ENCODE peak calls at places on chromosomes 16 and 17, in seven cellular contexts. L is WERI-Rb-1, E is adrenal gland, C is GM20000, O is stomach, F is vagina, A is omental fat pad. G is an unnamed sample.

GRCh38 chr17:76497979-76498885 is 3.0 kb downstream of the RHBDF2 start:
- DNase-seq in L (peak), E (peak), C (no peak), O (peak), F (no peak), A (no peak), G (no peak)

GRCh38 chr16:77807071-77807470 is 18.7 kb downstream of the VAT1L start:
- DNase-seq in L (no peak), E (no peak), C (no peak), O (no peak), F (no peak), A (no peak), G (no peak)

GRCh38 chr17:38616361-38616760 is 10.6 kb upstream of the SRCIN1 start:
- DNase-seq in L (peak), E (no peak), C (no peak), O (no peak), F (no peak), A (no peak), G (no peak)

GRCh38 chr17:69423450-69423849 is 9.0 kb downstream of the MAP2K6 start:
- DNase-seq in L (no peak), E (no peak), C (no peak), O (no peak), F (no peak), A (no peak), G (peak)

GRCh38 chr16:54291981-54292487 is 5.4 kb upstream of the IRX3 start:
- DNase-seq in L (no peak), E (no peak), C (no peak), O (no peak), F (no peak), A (no peak), G (no peak)

GRCh38 chr17:62186841-62187240 is 121.8 kb upstream of the MED13 start:
- DNase-seq in L (no peak), E (no peak), C (no peak), O (no peak), F (no peak), A (no peak), G (no peak)

GRCh38 chr17:79027925-79028491 is 4.0 kb downstream of the C1QTNF1 start:
- DNase-seq in L (no peak), E (peak), C (no peak), O (no peak), F (no peak), A (no peak), G (no peak)

GRCh38 chr16:81626181-81626674 is 152.9 kb upstream of the PLCG2 start:
- DNase-seq in L (no peak), E (peak), C (no peak), O (no peak), F (no peak), A (no peak), G (peak)

GRCh38 chr16:55479560-55480197 is 681 bp downstream of the MMP2 start:
- DNase-seq in L (no peak), E (no peak), C (no peak), O (no peak), F (no peak), A (no peak), G (no peak)

GRCh38 chr16:1771864-1772361 is 570 bp upstream of the NME3 start:
- DNase-seq in L (no peak), E (no peak), C (no peak), O (no peak), F (no peak), A (no peak), G (no peak)

GRCh38 chr16:89287777-89288576 is 70.5 kb downstream of the ZNF778 start:
- DNase-seq in L (no peak), E (no peak), C (no peak), O (no peak), F (no peak), A (no peak), G (no peak)

GRCh38 chr17:42342242-42343008 is 45.8 kb downstream of the STAT3 start:
- DNase-seq in L (no peak), E (peak), C (peak), O (no peak), F (no peak), A (no peak), G (peak)

GRCh38 chr17:53543363-53543927 is 279.3 kb upstream of the KIF2B start:
- DNase-seq in L (no peak), E (no peak), C (no peak), O (no peak), F (no peak), A (no peak), G (no peak)

GRCh38 chr16:56354746-56355145 is 70.6 kb downstream of the AMFR start:
- DNase-seq in L (no peak), E (peak), C (no peak), O (peak), F (no peak), A (peak), G (no peak)

GRCh38 chr16:85004587-85005205 is 6.6 kb downstream of the ZDHHC7 start:
- DNase-seq in L (no peak), E (no peak), C (no peak), O (peak), F (no peak), A (no peak), G (no peak)

GRCh38 chr17:40168262-40168832 is 8.9 kb upstream of the RAPGEFL1 start:
- DNase-seq in L (peak), E (peak), C (peak), O (peak), F (no peak), A (no peak), G (peak)

GRCh38 chr17:35148144-35148543 is 527 bp downstream of the UNC45B start:
- DNase-seq in L (no peak), E (peak), C (no peak), O (no peak), F (no peak), A (no peak), G (no peak)

GRCh38 chr16:72073831-72074230 is 10.8 kb downstream of the HPR start:
- DNase-seq in L (no peak), E (no peak), C (no peak), O (peak), F (no peak), A (no peak), G (no peak)

GRCh38 chr17:40307691-40308289 is 1.2 kb upstream of the RARA start:
- DNase-seq in L (peak), E (no peak), C (no peak), O (no peak), F (no peak), A (no peak), G (peak)

GRCh38 chr16:52690468-52690867 is 143.5 kb upstream of the TOX3 start:
- DNase-seq in L (no peak), E (no peak), C (no peak), O (no peak), F (no peak), A (no peak), G (no peak)

GRCh38 chr17:22507823-22508222 is 815.5 kb downstream of the KCNJ18 start:
- DNase-seq in L (peak), E (no peak), C (no peak), O (no peak), F (peak), A (no peak), G (peak)

GRCh38 chr16:68396481-68396880 is 51.8 kb downstream of the SMPD3 start:
- DNase-seq in L (peak), E (peak), C (no peak), O (peak), F (no peak), A (no peak), G (peak)

GRCh38 chr16:19265531-19265930 is 20.0 kb upstream of the CLEC19A start:
- DNase-seq in L (peak), E (no peak), C (no peak), O (no peak), F (no peak), A (no peak), G (no peak)

GRCh38 chr17:38402897-38403296 is 25.4 kb upstream of the ARHGAP23 start:
- DNase-seq in L (no peak), E (no peak), C (no peak), O (no peak), F (no peak), A (no peak), G (no peak)

GRCh38 chr17:73234746-73235145 is 26.9 kb downstream of the CPSF4L start:
- DNase-seq in L (no peak), E (no peak), C (no peak), O (no peak), F (no peak), A (no peak), G (no peak)

GRCh38 chr16:50669741-50670140 is 11.4 kb downstream of the SNX20 start:
- DNase-seq in L (no peak), E (no peak), C (no peak), O (no peak), F (no peak), A (no peak), G (no peak)

GRCh38 chr16:3174618-3175148 is 13.3 kb upstream of the OR1F1 start:
- DNase-seq in L (no peak), E (no peak), C (no peak), O (no peak), F (no peak), A (no peak), G (no peak)

GRCh38 chr16:3171855-3172593 is 16.0 kb upstream of the OR1F1 start:
- DNase-seq in L (no peak), E (no peak), C (no peak), O (no peak), F (no peak), A (no peak), G (peak)

GRCh38 chr16:3171181-3171854 is 16.7 kb upstream of the OR1F1 start:
- DNase-seq in L (no peak), E (no peak), C (peak), O (no peak), F (no peak), A (no peak), G (peak)

GRCh38 chr16:3173892-3174617 is 13.9 kb upstream of the OR1F1 start:
- DNase-seq in L (peak), E (no peak), C (peak), O (no peak), F (no peak), A (no peak), G (peak)

GRCh38 chr16:3175157-3176153 is 12.5 kb upstream of the OR1F1 start:
- DNase-seq in L (peak), E (no peak), C (no peak), O (no peak), F (no peak), A (no peak), G (peak)
- TF ChIP-seq CTCF in L (no peak), E (no peak), C (no peak), O (no peak), F (no peak), A (no peak), G (no peak)

DNA sequence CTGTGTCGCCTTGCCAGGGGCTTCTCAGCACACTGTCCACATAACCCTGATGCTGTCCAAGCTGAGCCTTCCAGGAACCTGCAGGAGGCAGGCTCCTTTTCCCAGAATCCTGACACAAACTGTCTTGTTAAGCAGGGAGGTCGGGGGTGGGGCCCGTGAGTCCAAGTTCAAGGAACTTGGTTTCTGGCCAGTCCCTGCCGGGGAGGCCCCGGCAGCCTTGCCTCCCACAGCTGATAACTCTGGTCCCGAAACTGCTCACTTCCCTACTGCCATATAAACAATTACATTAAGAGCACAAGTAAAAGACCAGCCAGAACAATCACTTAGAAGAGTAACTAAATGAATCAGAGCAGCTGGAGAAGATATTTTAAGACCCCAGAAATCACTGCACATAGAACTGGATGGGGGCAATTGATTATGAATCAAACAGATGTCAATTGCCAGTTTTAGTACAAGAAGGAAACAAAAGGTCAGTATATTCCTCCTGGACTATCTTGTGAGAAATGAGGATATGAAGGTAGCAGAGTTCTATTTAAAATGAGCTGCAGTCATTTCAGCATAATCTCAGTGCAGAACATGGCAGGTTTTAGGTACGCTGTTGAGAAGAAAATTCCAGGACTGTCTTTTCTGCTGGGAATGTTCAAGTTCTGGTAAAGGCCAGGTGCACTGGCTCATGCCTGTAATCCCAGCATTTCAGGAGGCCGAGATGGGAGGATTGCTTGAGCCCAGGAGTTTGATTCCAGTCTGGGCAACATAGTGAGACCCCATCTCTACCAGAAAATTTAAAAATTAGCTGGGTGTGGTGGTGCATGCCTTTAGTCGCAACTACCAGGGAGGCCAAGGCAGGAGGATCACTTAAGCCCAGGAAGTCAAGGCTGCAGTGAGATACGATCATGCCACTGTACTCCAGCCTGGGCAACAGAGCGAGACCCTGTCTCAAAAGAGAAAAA is 169.8 kb downstream of the PITPNC1 start:
- DNase-seq in L (no peak), E (peak), C (peak), O (peak), F (no peak), A (peak), G (no peak)
- TF ChIP-seq CTCF in L (peak), E (no peak), C (no peak), O (no peak), F (no peak), A (no peak), G (no peak)

GRCh38 chr17:18037482-18037881 is 1.5 kb downstream of the ATPAF2 start:
- DNase-seq in L (no peak), E (no peak), C (no peak), O (no peak), F (no peak), A (no peak), G (no peak)

GRCh38 chr17:18031955-18032354 is 7.0 kb downstream of the ATPAF2 start:
- DNase-seq in L (no peak), E (no peak), C (no peak), O (no peak), F (no peak), A (no peak), G (no peak)

GRCh38 chr17:18035704-18036103 is 3.3 kb downstream of the ATPAF2 start:
- DNase-seq in L (no peak), E (no peak), C (no peak), O (no peak), F (no peak), A (no peak), G (no peak)

GRCh38 chr17:18028684-18029540 is 10.1 kb downstream of the ATPAF2 start:
- DNase-seq in L (no peak), E (no peak), C (no peak), O (no peak), F (no peak), A (no peak), G (no peak)

DNA sequence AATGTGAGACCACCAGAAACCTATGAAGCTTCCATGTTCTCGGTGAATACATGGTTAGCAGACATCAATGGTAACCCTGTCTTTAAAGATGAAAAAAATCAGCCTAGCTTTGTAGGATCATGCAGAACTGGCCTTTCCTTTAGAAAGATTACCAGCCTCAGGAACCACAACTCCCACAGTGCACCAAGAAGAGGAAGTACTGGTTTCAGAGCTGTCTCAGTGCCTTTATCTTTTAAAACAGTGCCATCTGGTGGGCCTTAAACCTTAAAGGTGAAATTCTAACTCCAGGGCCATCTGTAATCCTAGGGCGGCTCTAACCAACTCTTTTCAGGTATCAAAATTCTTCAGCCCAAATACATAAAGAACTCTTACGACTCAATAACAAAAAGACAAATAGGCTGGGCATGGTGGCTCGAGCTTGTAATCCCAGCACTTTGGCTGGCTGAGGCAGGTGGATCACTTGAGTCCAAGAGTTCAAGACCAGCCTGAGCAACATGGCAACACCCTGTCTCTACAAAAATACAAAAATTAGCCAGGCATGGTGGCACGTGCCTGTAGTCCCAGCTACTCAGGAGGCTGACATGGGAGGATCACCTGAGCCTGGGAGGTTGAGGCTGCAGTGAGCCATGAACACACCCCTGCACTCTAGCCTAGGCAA is 5.4 kb downstream of the ATPAF2 start:
- DNase-seq in L (peak), E (peak), C (peak), O (peak), F (no peak), A (no peak), G (peak)
- TF ChIP-seq CTCF in L (peak), E (peak), C (peak), O (peak), F (peak), A (no peak), G (peak)

GRCh38 chr17:19676901-19677300 is 28.4 kb downstream of the ALDH3A2 start:
- DNase-seq in L (no peak), E (no peak), C (no peak), O (no peak), F (no peak), A (no peak), G (no peak)

GRCh38 chr17:19677736-19678379 is 29.3 kb downstream of the ALDH3A2 start:
- DNase-seq in L (no peak), E (no peak), C (no peak), O (no peak), F (no peak), A (no peak), G (no peak)

GRCh38 chr17:19671433-19671832 is 22.9 kb downstream of the ALDH3A2 start:
- DNase-seq in L (no peak), E (no peak), C (no peak), O (no peak), F (no peak), A (no peak), G (no peak)

GRCh38 chr17:19670906-19671305 is 22.4 kb downstream of the ALDH3A2 start:
- DNase-seq in L (no peak), E (no peak), C (no peak), O (no peak), F (no peak), A (no peak), G (no peak)

GRCh38 chr17:19672009-19672837 is 23.7 kb downstream of the ALDH3A2 start:
- DNase-seq in L (no peak), E (peak), C (no peak), O (peak), F (no peak), A (no peak), G (no peak)
- TF ChIP-seq CTCF in L (peak), E (peak), C (no peak), O (no peak), F (no peak), A (no peak), G (no peak)

GRCh38 chr16:23182206-23182674 is 305 bp upstream of the SCNN1G start:
- DNase-seq in L (peak), E (peak), C (peak), O (peak), F (no peak), A (no peak), G (peak)
- TF ChIP-seq CTCF in L (peak), E (peak), C (peak), O (peak), F (peak), A (no peak), G (peak)

GRCh38 chr16:70018254-70018653 is 67.1 kb downstream of the CLEC18A start:
- DNase-seq in L (peak), E (no peak), C (peak), O (no peak), F (no peak), A (no peak), G (peak)
- TF ChIP-seq CTCF in L (peak), E (no peak), C (peak), O (no peak), F (no peak), A (no peak), G (peak)